ENCODE peak calls at places on chromosomes 13 and 19, in four cellular contexts. F is astrocyte, D is AG10803, R is progenitor cell of endocrine pancreas. P is an unnamed sample.
A peak's percentile ranks its signal among the peaks of the same experiment; 100 is the strongest.

GRCh38 chr13:40153516-40153915 is 498.1 kb downstream of the COG6 start:
- DNase-seq in F (no peak), D (no peak), R (no peak), P (no peak)

GRCh38 chr19:46731007-46731501 is 14.1 kb upstream of the PRKD2 start:
- DNase-seq in R (no peak), F (peak; percentile 96), D (peak; percentile 78), P (peak; percentile 90)

GRCh38 chr19:47485210-47485609 is 1.2 kb upstream of the KPTN start:
- DNase-seq in D (no peak), F (no peak), R (no peak), P (no peak)

GRCh38 chr13:76884167-76884566 is 2.0 kb downstream of the KCTD12 start:
- DNase-seq in R (no peak), F (no peak), D (peak; percentile 42), P (no peak)

GRCh38 chr13:95254341-95254740 is 46.9 kb downstream of the ABCC4 start:
- DNase-seq in F (peak; percentile 57), D (no peak), R (no peak), P (no peak)

GRCh38 chr19:7333198-7334118 is 15.3 kb upstream of the ARHGEF18 start:
- DNase-seq in R (no peak), D (no peak), F (peak; percentile 8), P (no peak)

GRCh38 chr19:495440-496332 is 600 bp upstream of the MADCAM1 start:
- DNase-seq in D (peak; percentile 19), F (peak; percentile 18), R (peak; percentile 59), P (peak; percentile 37)

GRCh38 chr13:37173214-37173613 is 67.8 kb upstream of the CSNK1A1L start:
- DNase-seq in F (peak; percentile 91), R (no peak), D (peak; percentile 96), P (peak; percentile 55)

GRCh38 chr13:24192036-24192810 is 31.7 kb downstream of the SPATA13 start:
- DNase-seq in F (no peak), R (no peak), D (no peak), P (no peak)

GRCh38 chr13:80497007-80497406 is 156.1 kb upstream of the SPRY2 start:
- DNase-seq in R (no peak), D (no peak), F (no peak), P (no peak)

GRCh38 chr13:28684257-28684656 is 25.3 kb downstream of the POMP start:
- DNase-seq in R (no peak), F (no peak), D (no peak), P (no peak)

GRCh38 chr13:94188173-94188869 is 291.2 kb downstream of the DCT start:
- DNase-seq in D (no peak), F (no peak), R (no peak), P (no peak)

GRCh38 chr13:44790289-44790688 is 199.0 kb downstream of the NUFIP1 start:
- DNase-seq in F (no peak), D (no peak), R (no peak), P (no peak)

GRCh38 chr13:74771964-74772363 is 637.8 kb upstream of the KLF12 start:
- DNase-seq in D (peak; percentile 89), F (peak; percentile 83), R (no peak), P (peak; percentile 73)

GRCh38 chr13:20136781-20137703 is 23.8 kb downstream of the GJA3 start:
- DNase-seq in R (peak; percentile 39), D (no peak), F (no peak), P (no peak)

GRCh38 chr13:22092791-22093545 is 422.1 kb downstream of the FGF9 start:
- DNase-seq in F (no peak), R (no peak), D (peak; percentile 66), P (peak; percentile 62)

GRCh38 chr13:79060216-79060615 is 345.8 kb downstream of the RBM26 start:
- DNase-seq in R (no peak), F (no peak), D (no peak), P (no peak)

GRCh38 chr13:110314516-110315245 is 7.6 kb downstream of the COL4A2 start:
- DNase-seq in R (no peak), D (no peak), F (no peak), P (no peak)

GRCh38 chr13:44045179-44045562 is 165.5 kb downstream of the LACC1 start:
- DNase-seq in D (no peak), F (no peak), R (no peak), P (no peak)

GRCh38 chr13:25180795-25181537 is 8.9 kb upstream of the AMER2 start:
- DNase-seq in F (no peak), D (no peak), R (no peak), P (no peak)

GRCh38 chr19:7848779-7849457 is 18.9 kb downstream of the EVI5L start:
- DNase-seq in R (no peak), D (no peak), F (no peak), P (no peak)

GRCh38 chr13:33381906-33382305 is 96.4 kb upstream of the STARD13 start:
- DNase-seq in F (no peak), R (no peak), D (no peak), P (no peak)

GRCh38 chr19:29779921-29780320 is 31.9 kb upstream of the CCNE1 start:
- DNase-seq in D (no peak), F (no peak), R (no peak), P (no peak)

GRCh38 chr19:29759359-29759758 is 44.3 kb upstream of the C19orf12 start:
- DNase-seq in R (no peak), D (no peak), F (no peak), P (no peak)

GRCh38 chr19:38210458-38210987 is 13.5 kb downstream of the DPF1 start:
- DNase-seq in F (no peak), R (peak; percentile 42), D (no peak), P (no peak)

GRCh38 chr13:57045816-57046691 is 94.7 kb upstream of the PRR20A start:
- DNase-seq in R (no peak), F (no peak), D (no peak), P (no peak)

GRCh38 chr13:113920173-113920572 is 53.7 kb downstream of the C13orf46 start:
- DNase-seq in R (no peak), F (no peak), D (peak; percentile 42), P (no peak)

GRCh38 chr13:96824110-96824509 is 170.2 kb downstream of the OXGR1 start:
- DNase-seq in R (no peak), D (no peak), F (peak; percentile 1), P (no peak)

GRCh38 chr19:57241181-57241580 is 749 bp downstream of the ZNF805 start:
- DNase-seq in F (peak; percentile 36), D (peak; percentile 36), R (no peak), P (peak; percentile 14)

GRCh38 chr13:43074824-43075510 is 51.6 kb downstream of the DNAJC15 start:
- DNase-seq in D (no peak), F (no peak), R (no peak), P (no peak)

GRCh38 chr13:41075034-41075433 is 13.7 kb downstream of the WBP4 start:
- DNase-seq in D (peak; percentile 39), R (no peak), F (no peak), P (peak; percentile 65)

GRCh38 chr19:33904681-33905080 is 108.0 kb downstream of the KCTD15 start:
- DNase-seq in D (no peak), R (no peak), F (peak; percentile 8), P (no peak)

GRCh38 chr13:35718084-35718483 is 241.6 kb upstream of the MAB21L1 start:
- DNase-seq in F (no peak), D (no peak), R (no peak), P (no peak)

GRCh38 chr19:29785955-29786589 is 25.7 kb upstream of the CCNE1 start:
- DNase-seq in D (no peak), R (no peak), F (no peak), P (no peak)

GRCh38 chr19:4229179-4229931 is at the start of gene EBI3:
- DNase-seq in F (peak; percentile 46), D (no peak), R (peak; percentile 26), P (no peak)

GRCh38 chr13:93080587-93080986 is 146.0 kb upstream of the GPC6 start:
- DNase-seq in D (no peak), R (no peak), F (peak; percentile 90), P (no peak)

P was measured in AG08395.